ENCODE peak calls at places on chromosomes 13 and 19, in eight cellular contexts. One of them, this sample, is unnamed. For H3K36me3, the result is how much of the 10 kb centered on the place peaks cover.

GRCh38 chr19:4803736-4804695 is 12.5 kb downstream of the FEM1A start:
- DNase-seq in GM12878: no peak
- DNase-seq in HCT116: peak
- DNase-seq in mammary epithelial cell: no peak
- DNase-seq in neural progenitor cell: peak
- DNase-seq in fibroblast of lung: peak
- DNase-seq in PC-3: peak
- DNase-seq in SK-N-MC: no peak
- DNase-seq in this sample: no peak

GRCh38 chr13:36981156-36981743 is 17.9 kb downstream of the ALG5 start:
- DNase-seq in PC-3: peak
- DNase-seq in SK-N-MC: peak
- DNase-seq in neural progenitor cell: peak
- DNase-seq in HCT116: no peak
- DNase-seq in GM12878: no peak
- DNase-seq in mammary epithelial cell: peak
- DNase-seq in fibroblast of lung: peak
- DNase-seq in this sample: no peak

GRCh38 chr13:41700790-41701310 is 243.5 kb downstream of the RGCC start:
- DNase-seq in HCT116: no peak
- DNase-seq in SK-N-MC: peak
- DNase-seq in GM12878: no peak
- DNase-seq in fibroblast of lung: peak
- DNase-seq in neural progenitor cell: no peak
- DNase-seq in mammary epithelial cell: peak
- DNase-seq in PC-3: peak
- DNase-seq in this sample: no peak

GRCh38 chr19:23914402-23915286 is at the start of gene ZNF726:
- DNase-seq in SK-N-MC: peak
- DNase-seq in mammary epithelial cell: peak
- DNase-seq in neural progenitor cell: no peak
- DNase-seq in fibroblast of lung: peak
- DNase-seq in GM12878: peak
- DNase-seq in PC-3: peak
- DNase-seq in HCT116: no peak
- DNase-seq in this sample: peak

GRCh38 chr19:13366529-13367143 is 139.6 kb downstream of the CACNA1A start:
- DNase-seq in mammary epithelial cell: peak
- DNase-seq in neural progenitor cell: peak
- DNase-seq in fibroblast of lung: peak
- DNase-seq in GM12878: no peak
- DNase-seq in SK-N-MC: peak
- DNase-seq in HCT116: peak
- DNase-seq in PC-3: peak
- DNase-seq in this sample: no peak

GRCh38 chr19:33292595-33293254 is 9.6 kb downstream of the CEBPA start:
- DNase-seq in SK-N-MC: no peak
- DNase-seq in mammary epithelial cell: no peak
- DNase-seq in neural progenitor cell: no peak
- DNase-seq in HCT116: no peak
- DNase-seq in fibroblast of lung: no peak
- DNase-seq in GM12878: no peak
- DNase-seq in PC-3: peak
- DNase-seq in this sample: no peak

GRCh38 chr19:33157906-33158305 is 26.0 kb downstream of the WDR88 start:
- DNase-seq in SK-N-MC: no peak
- DNase-seq in fibroblast of lung: no peak
- DNase-seq in mammary epithelial cell: no peak
- DNase-seq in GM12878: no peak
- DNase-seq in HCT116: no peak
- DNase-seq in neural progenitor cell: no peak
- DNase-seq in PC-3: no peak
- DNase-seq in this sample: no peak

GRCh38 chr19:16429066-16429758 is 42.6 kb downstream of the EPS15L1 start:
- DNase-seq in fibroblast of lung: no peak
- DNase-seq in neural progenitor cell: no peak
- DNase-seq in HCT116: no peak
- DNase-seq in PC-3: peak
- DNase-seq in mammary epithelial cell: peak
- DNase-seq in SK-N-MC: no peak
- DNase-seq in GM12878: no peak
- DNase-seq in this sample: peak

GRCh38 chr13:114020750-114021463 is 47.0 kb upstream of the C13orf46 start:
- DNase-seq in mammary epithelial cell: no peak
- DNase-seq in HCT116: no peak
- DNase-seq in GM12878: no peak
- DNase-seq in fibroblast of lung: no peak
- DNase-seq in PC-3: no peak
- DNase-seq in SK-N-MC: no peak
- DNase-seq in neural progenitor cell: no peak
- DNase-seq in this sample: no peak

GRCh38 chr13:21739771-21740170 is 68.9 kb downstream of the FGF9 start:
- DNase-seq in neural progenitor cell: no peak
- DNase-seq in mammary epithelial cell: no peak
- DNase-seq in GM12878: no peak
- DNase-seq in PC-3: no peak
- DNase-seq in SK-N-MC: no peak
- DNase-seq in HCT116: no peak
- DNase-seq in fibroblast of lung: no peak
- DNase-seq in this sample: no peak

GRCh38 chr13:71864094-71864980 is 2.7 kb downstream of the DACH1 start:
- DNase-seq in mammary epithelial cell: peak
- DNase-seq in SK-N-MC: no peak
- DNase-seq in fibroblast of lung: peak
- DNase-seq in PC-3: no peak
- DNase-seq in GM12878: no peak
- DNase-seq in HCT116: no peak
- DNase-seq in neural progenitor cell: peak
- DNase-seq in this sample: no peak

GRCh38 chr13:110028838-110029621 is 242.6 kb upstream of the IRS2 start:
- DNase-seq in neural progenitor cell: no peak
- DNase-seq in GM12878: no peak
- DNase-seq in SK-N-MC: no peak
- DNase-seq in HCT116: no peak
- DNase-seq in mammary epithelial cell: no peak
- DNase-seq in fibroblast of lung: no peak
- DNase-seq in PC-3: no peak
- DNase-seq in this sample: no peak

GRCh38 chr19:4911314-4911713 is 2.0 kb downstream of the UHRF1 start:
- DNase-seq in SK-N-MC: no peak
- DNase-seq in HCT116: no peak
- DNase-seq in fibroblast of lung: peak
- DNase-seq in PC-3: peak
- DNase-seq in neural progenitor cell: peak
- DNase-seq in mammary epithelial cell: no peak
- DNase-seq in GM12878: no peak
- DNase-seq in this sample: no peak

GRCh38 chr13:60627071-60627686 is 230.2 kb downstream of the TDRD3 start:
- DNase-seq in GM12878: no peak
- DNase-seq in mammary epithelial cell: no peak
- DNase-seq in neural progenitor cell: peak
- DNase-seq in PC-3: peak
- DNase-seq in HCT116: peak
- DNase-seq in SK-N-MC: peak
- DNase-seq in fibroblast of lung: peak
- DNase-seq in this sample: no peak

GRCh38 chr19:43790587-43790986 is 9.8 kb upstream of the KCNN4 start:
- DNase-seq in GM12878: no peak
- DNase-seq in HCT116: no peak
- DNase-seq in fibroblast of lung: no peak
- DNase-seq in PC-3: no peak
- DNase-seq in SK-N-MC: no peak
- DNase-seq in mammary epithelial cell: no peak
- DNase-seq in neural progenitor cell: no peak
- DNase-seq in this sample: no peak

GRCh38 chr13:114107686-114108081 is 24.7 kb downstream of the RASA3 start:
- DNase-seq in GM12878: no peak
- DNase-seq in neural progenitor cell: no peak
- DNase-seq in fibroblast of lung: peak
- DNase-seq in SK-N-MC: no peak
- DNase-seq in HCT116: no peak
- DNase-seq in mammary epithelial cell: no peak
- DNase-seq in PC-3: no peak
- DNase-seq in this sample: no peak

GRCh38 chr19:49858591-49858985 is 7.6 kb downstream of the PTOV1 start:
- DNase-seq in GM12878: no peak
- DNase-seq in fibroblast of lung: no peak
- DNase-seq in PC-3: peak
- DNase-seq in neural progenitor cell: no peak
- DNase-seq in HCT116: no peak
- DNase-seq in SK-N-MC: no peak
- DNase-seq in mammary epithelial cell: no peak
- DNase-seq in this sample: no peak

GRCh38 chr19:49859838-49860715 is 7.3 kb downstream of the PNKP start:
- DNase-seq in neural progenitor cell: no peak
- DNase-seq in GM12878: no peak
- DNase-seq in fibroblast of lung: no peak
- DNase-seq in HCT116: no peak
- DNase-seq in PC-3: no peak
- DNase-seq in SK-N-MC: no peak
- DNase-seq in mammary epithelial cell: no peak
- DNase-seq in this sample: no peak

GRCh38 chr19:49856574-49857021 is 5.6 kb downstream of the PTOV1 start:
- DNase-seq in SK-N-MC: no peak
- DNase-seq in GM12878: no peak
- DNase-seq in neural progenitor cell: no peak
- DNase-seq in mammary epithelial cell: no peak
- DNase-seq in fibroblast of lung: no peak
- DNase-seq in HCT116: no peak
- DNase-seq in PC-3: no peak
- DNase-seq in this sample: no peak

GRCh38 chr19:49857061-49857833 is 6.3 kb downstream of the PTOV1 start:
- DNase-seq in neural progenitor cell: no peak
- DNase-seq in PC-3: no peak
- DNase-seq in GM12878: no peak
- DNase-seq in fibroblast of lung: no peak
- DNase-seq in mammary epithelial cell: no peak
- DNase-seq in SK-N-MC: no peak
- DNase-seq in HCT116: no peak
- DNase-seq in this sample: no peak

GRCh38 chr19:49857834-49858590 is 7.1 kb downstream of the PTOV1 start:
- DNase-seq in SK-N-MC: no peak
- DNase-seq in GM12878: no peak
- DNase-seq in neural progenitor cell: no peak
- DNase-seq in PC-3: no peak
- DNase-seq in HCT116: no peak
- DNase-seq in fibroblast of lung: no peak
- DNase-seq in mammary epithelial cell: no peak
- DNase-seq in this sample: no peak
- H3K36me3 ChIP-seq in SK-N-MC: half or more
- H3K36me3 ChIP-seq in GM12878: under half
- H3K36me3 ChIP-seq in neural progenitor cell: under half
- H3K36me3 ChIP-seq in PC-3: under half
- H3K36me3 ChIP-seq in HCT116: under half
- H3K36me3 ChIP-seq in fibroblast of lung: under half
- H3K36me3 ChIP-seq in mammary epithelial cell: under half
- H3K36me3 ChIP-seq in this sample: under half

GRCh38 chr13:35891486-35891885 is 239.7 kb downstream of the DCLK1 start:
- DNase-seq in neural progenitor cell: no peak
- DNase-seq in fibroblast of lung: no peak
- DNase-seq in HCT116: no peak
- DNase-seq in mammary epithelial cell: no peak
- DNase-seq in SK-N-MC: no peak
- DNase-seq in PC-3: no peak
- DNase-seq in GM12878: no peak
- DNase-seq in this sample: no peak
- TF ChIP-seq EZH2 in neural progenitor cell: no peak
- TF ChIP-seq EZH2 in fibroblast of lung: no peak
- TF ChIP-seq EZH2 in HCT116: no peak
- TF ChIP-seq EZH2 in mammary epithelial cell: no peak
- TF ChIP-seq EZH2 in SK-N-MC: no peak
- TF ChIP-seq EZH2 in PC-3: no peak
- TF ChIP-seq EZH2 in GM12878: no peak
- TF ChIP-seq EZH2 in this sample: no peak

GRCh38 chr13:30306762-30307193 is 573 bp downstream of the KATNAL1 start:
- DNase-seq in GM12878: peak
- DNase-seq in fibroblast of lung: peak
- DNase-seq in SK-N-MC: peak
- DNase-seq in neural progenitor cell: peak
- DNase-seq in HCT116: peak
- DNase-seq in mammary epithelial cell: peak
- DNase-seq in PC-3: peak
- DNase-seq in this sample: peak
- H3K9ac ChIP-seq in GM12878: peak
- H3K9ac ChIP-seq in fibroblast of lung: peak
- H3K9ac ChIP-seq in SK-N-MC: peak
- H3K9ac ChIP-seq in neural progenitor cell: no peak
- H3K9ac ChIP-seq in HCT116: peak
- H3K9ac ChIP-seq in mammary epithelial cell: peak
- H3K9ac ChIP-seq in PC-3: peak
- H3K9ac ChIP-seq in this sample: peak

DNA sequence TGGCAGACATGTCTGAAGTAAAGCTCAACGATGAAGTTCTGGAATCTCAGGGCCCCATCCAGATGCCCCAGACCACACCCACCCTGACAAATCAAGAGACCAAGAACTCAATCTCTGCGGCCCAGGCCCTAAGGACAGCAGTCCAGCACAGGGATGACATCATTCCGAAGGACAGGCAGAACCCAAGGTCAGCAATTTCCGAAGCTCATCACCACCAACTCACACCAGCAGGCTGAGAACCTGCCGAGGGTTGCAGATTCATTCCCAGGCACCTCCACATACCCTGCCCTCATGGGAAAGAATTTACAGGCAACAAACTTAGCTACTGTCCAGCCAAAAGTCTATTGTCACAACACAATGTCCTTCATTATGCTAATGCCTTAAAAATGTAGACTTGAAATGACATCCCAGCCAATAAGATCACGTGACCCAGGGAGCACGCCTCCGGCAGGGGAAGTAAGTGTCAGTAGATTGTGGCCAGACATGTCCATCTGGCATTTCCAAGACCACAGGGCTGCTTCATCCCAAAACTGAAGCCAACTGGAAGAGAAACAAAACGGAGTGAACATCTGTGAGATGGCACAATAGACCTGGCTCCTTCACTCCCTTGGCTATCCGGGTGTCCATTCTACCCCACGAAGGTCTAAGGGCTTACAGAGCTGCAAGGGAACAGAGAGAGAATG is 98.8 kb downstream of the CRYL1 start:
- DNase-seq in SK-N-MC: no peak
- DNase-seq in PC-3: no peak
- DNase-seq in neural progenitor cell: no peak
- DNase-seq in fibroblast of lung: no peak
- DNase-seq in mammary epithelial cell: no peak
- DNase-seq in GM12878: no peak
- DNase-seq in HCT116: no peak
- DNase-seq in this sample: no peak
- H3K36me3 ChIP-seq in SK-N-MC: under half
- H3K36me3 ChIP-seq in PC-3: under half
- H3K36me3 ChIP-seq in neural progenitor cell: under half
- H3K36me3 ChIP-seq in fibroblast of lung: under half
- H3K36me3 ChIP-seq in mammary epithelial cell: under half
- H3K36me3 ChIP-seq in GM12878: under half
- H3K36me3 ChIP-seq in HCT116: under half
- H3K36me3 ChIP-seq in this sample: under half

GRCh38 chr19:1789282-1790020 is 22.6 kb downstream of the ATP8B3 start:
- DNase-seq in HCT116: no peak
- DNase-seq in mammary epithelial cell: peak
- DNase-seq in GM12878: no peak
- DNase-seq in PC-3: peak
- DNase-seq in neural progenitor cell: no peak
- DNase-seq in SK-N-MC: no peak
- DNase-seq in fibroblast of lung: no peak
- DNase-seq in this sample: no peak
- TF ChIP-seq EZH2 in HCT116: no peak
- TF ChIP-seq EZH2 in mammary epithelial cell: no peak
- TF ChIP-seq EZH2 in GM12878: no peak
- TF ChIP-seq EZH2 in PC-3: no peak
- TF ChIP-seq EZH2 in neural progenitor cell: peak
- TF ChIP-seq EZH2 in SK-N-MC: no peak
- TF ChIP-seq EZH2 in fibroblast of lung: no peak
- TF ChIP-seq EZH2 in this sample: no peak